ENCODE peak calls at places on chromosomes 13 and 19, in six cellular contexts. V, K, L, S, B and M are unnamed samples.

GRCh38 chr19:41001243-41001971 is 10.3 kb downstream of the CYP2B6 start:
- DNase-seq in S (no peak), B (no peak), L (peak), V (no peak), K (peak), M (no peak)

GRCh38 chr13:29369060-29369743 is 226.3 kb downstream of the SLC7A1 start:
- DNase-seq in B (no peak), K (peak), L (peak), V (peak), S (no peak), M (no peak)

GRCh38 chr19:7729211-7729610 is 2.7 kb downstream of the CLEC4G start:
- DNase-seq in K (no peak), V (no peak), L (peak), S (no peak), B (no peak), M (no peak)

GRCh38 chr13:110421696-110422395 is 114.8 kb downstream of the COL4A2 start:
- DNase-seq in K (no peak), B (no peak), L (no peak), S (no peak), V (peak), M (no peak)

GRCh38 chr19:53076984-53077383 is 26.2 kb downstream of the ZNF160 start:
- DNase-seq in L (peak), B (no peak), V (peak), S (no peak), K (peak), M (peak)

GRCh38 chr19:47518139-47518538 is 3.3 kb upstream of the NAPA start:
- DNase-seq in B (no peak), V (peak), L (no peak), S (peak), K (no peak), M (no peak)

GRCh38 chr13:48144413-48145035 is 49.6 kb upstream of the MED4 start:
- DNase-seq in K (no peak), L (no peak), V (no peak), B (no peak), S (no peak), M (no peak)

GRCh38 chr13:112718318-112718717 is 28.5 kb downstream of the ATP11A start:
- DNase-seq in V (no peak), K (no peak), L (no peak), B (no peak), S (no peak), M (no peak)

GRCh38 chr13:98206946-98207345 is 29.9 kb upstream of the RNF113B start:
- DNase-seq in K (no peak), B (no peak), L (no peak), V (peak), S (no peak), M (no peak)

GRCh38 chr19:42282036-42282762 is 13.1 kb downstream of the CIC start:
- DNase-seq in B (no peak), K (no peak), V (peak), S (no peak), L (no peak), M (no peak)

GRCh38 chr19:18946335-18946734 is 5.3 kb upstream of the HOMER3 start:
- DNase-seq in L (no peak), B (no peak), K (no peak), S (no peak), V (no peak), M (no peak)

GRCh38 chr13:87941244-87941643 is 270.1 kb downstream of the SLITRK5 start:
- DNase-seq in K (no peak), V (peak), S (no peak), B (no peak), L (no peak), M (no peak)

GRCh38 chr13:99916366-99917103 is 55.0 kb downstream of the ZIC5 start:
- DNase-seq in L (peak), S (peak), K (peak), V (peak), B (no peak), M (peak)

GRCh38 chr13:31444266-31444862 is 244.6 kb downstream of the B3GLCT start:
- DNase-seq in K (no peak), V (no peak), L (no peak), B (no peak), S (no peak), M (no peak)

GRCh38 chr19:33954686-33955085 is 158.0 kb downstream of the KCTD15 start:
- DNase-seq in S (no peak), L (no peak), V (no peak), B (no peak), K (no peak), M (no peak)

GRCh38 chr19:17794731-17795494 is at the start of gene B3GNT3:
- DNase-seq in B (no peak), V (no peak), K (peak), L (peak), S (no peak), M (no peak)

GRCh38 chr19:48745208-48745995 is 1.3 kb downstream of the IZUMO1 start:
- DNase-seq in L (peak), K (peak), B (no peak), V (peak), S (peak), M (no peak)

GRCh38 chr13:41970918-41971317 is 10.0 kb upstream of the VWA8 start:
- DNase-seq in S (no peak), K (no peak), B (no peak), L (no peak), V (peak), M (no peak)

GRCh38 chr19:41377977-41378707 is 1.8 kb downstream of the TMEM91 start:
- DNase-seq in S (peak), V (no peak), K (no peak), B (no peak), L (peak), M (no peak)

DNA sequence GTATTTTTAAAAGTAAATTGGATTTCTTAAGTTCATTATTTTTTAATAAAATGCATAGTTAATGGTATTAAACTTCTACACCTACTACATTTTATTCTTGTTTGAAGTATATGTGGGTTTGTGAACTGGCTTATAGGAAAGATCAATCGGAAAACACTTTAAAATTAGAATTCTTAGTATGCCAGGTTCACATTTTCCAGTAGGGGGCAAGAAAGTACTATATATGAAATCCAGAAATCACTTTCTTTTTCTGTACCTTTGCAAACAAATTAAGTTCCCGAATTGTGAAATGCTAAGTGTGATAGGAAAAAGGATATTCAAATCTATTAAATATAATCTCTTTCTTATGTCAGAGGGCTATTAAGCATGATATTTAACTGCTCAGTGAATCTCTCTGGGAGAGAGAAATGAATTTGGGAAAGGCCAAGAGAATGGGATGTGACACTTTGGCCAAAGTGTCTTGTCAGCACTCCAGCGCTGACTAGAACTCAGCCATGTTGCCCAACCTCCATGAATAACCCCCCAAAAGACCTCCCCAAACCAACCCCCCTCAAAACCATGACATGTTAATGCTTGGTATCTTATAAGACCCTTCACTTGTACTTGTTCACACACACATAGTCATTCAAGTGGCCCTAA is 122.6 kb upstream of the SLC10A2 start:
- DNase-seq in K (peak), B (no peak), V (peak), L (peak), S (peak), M (no peak)
- TF ChIP-seq CTCF in K (peak), B (peak), V (no peak), L (peak), S (peak), M (peak)

GRCh38 chr19:58408152-58409009 is at the start of gene ZNF584:
- DNase-seq in V (peak), S (peak), B (peak), K (peak), L (peak), M (peak)
- TF ChIP-seq CTCF in V (no peak), S (peak), B (no peak), K (peak), L (no peak), M (no peak)

GRCh38 chr19:12913871-12914690 is 5.0 kb downstream of the SYCE2 start:
- DNase-seq in S (no peak), B (no peak), K (no peak), L (no peak), V (peak), M (no peak)
- TF ChIP-seq CTCF in S (no peak), B (no peak), K (no peak), L (no peak), V (no peak), M (no peak)

DNA sequence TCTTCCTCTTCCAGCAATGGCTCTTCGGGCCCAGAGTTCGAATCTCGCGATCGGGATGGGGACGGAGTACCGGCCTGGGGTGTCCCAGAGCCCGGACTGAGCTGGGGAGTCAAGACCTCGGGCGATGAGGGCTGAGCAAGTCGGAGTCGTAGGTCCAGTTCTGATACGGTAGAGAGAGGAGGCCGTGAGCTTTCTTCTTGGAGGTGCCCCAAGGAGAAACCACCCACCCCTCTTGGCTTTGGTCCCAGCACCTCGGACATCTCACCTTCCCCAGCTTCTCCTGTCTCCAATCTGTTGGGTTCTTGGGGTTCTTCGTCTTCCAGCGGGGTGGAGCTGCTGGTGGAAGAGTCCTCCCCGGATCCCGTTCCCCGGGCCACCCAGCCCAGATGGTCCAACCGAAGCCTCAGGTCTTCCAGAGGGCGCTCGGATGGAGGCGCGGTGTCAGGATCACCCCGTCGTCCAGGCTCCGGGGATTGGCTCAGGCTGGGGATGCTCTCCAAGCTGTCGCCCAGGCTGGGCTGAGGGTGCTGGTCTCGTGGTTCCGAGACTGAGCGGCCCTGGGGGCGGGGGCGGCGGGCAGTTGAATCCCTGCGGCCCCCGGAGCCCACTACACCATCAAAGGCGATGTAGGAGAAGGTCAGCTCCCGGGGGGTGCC is 2.5 kb downstream of the RTN2 start:
- DNase-seq in B (no peak), K (no peak), L (no peak), S (no peak), V (no peak), M (no peak)
- TF ChIP-seq CTCF in B (no peak), K (no peak), L (no peak), S (no peak), V (no peak), M (no peak)

DNA sequence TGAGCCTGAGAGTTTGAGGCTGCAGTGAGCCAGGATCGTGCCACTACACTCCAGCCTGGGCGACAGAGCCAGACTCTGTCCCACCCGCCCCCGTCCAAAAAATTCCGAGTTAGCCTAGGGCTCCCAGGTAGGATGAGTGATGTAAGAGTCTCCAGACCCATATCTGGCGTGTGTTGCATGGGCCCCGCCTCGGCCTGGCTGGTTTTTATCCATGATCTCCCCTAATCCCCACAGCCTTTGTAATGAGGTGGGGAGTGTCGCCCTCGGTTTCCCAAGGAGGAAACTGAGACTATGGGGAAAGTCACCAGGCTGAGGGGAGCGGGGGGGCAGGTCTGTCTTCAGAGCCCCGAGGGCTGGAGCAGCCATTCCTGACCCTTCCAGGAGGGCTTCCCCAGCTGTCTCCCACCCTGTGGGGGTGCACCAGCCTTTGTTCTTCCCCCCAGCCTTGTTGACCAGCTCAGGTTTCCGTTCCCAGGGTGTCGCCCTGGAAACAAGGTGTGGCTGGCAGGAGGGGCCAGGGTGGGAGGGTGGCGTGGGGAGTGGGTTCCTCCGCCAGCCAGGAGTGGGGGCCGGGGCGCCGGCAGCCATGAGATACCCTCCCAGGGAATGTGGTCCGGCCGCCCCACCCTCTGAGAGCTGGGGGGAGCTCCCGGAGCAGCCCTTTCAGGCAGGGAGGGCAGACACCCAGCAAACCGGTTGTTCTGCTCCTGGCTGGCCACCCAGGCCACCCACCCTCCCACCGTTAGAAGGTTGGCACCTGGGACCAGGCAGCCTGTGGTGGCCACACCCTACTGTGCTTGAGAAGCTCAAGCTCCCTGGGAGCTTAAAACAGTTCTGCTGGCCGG is 11.5 kb downstream of the MYH14 start:
- DNase-seq in K (no peak), L (peak), S (no peak), V (no peak), B (peak), M (no peak)
- TF ChIP-seq CTCF in K (no peak), L (no peak), S (no peak), V (no peak), B (no peak), M (no peak)